ENCODE peak calls at places on chromosomes 7 and 10, in six cellular contexts. R, F, A, S, J and C are unnamed samples.

GRCh38 chr10:89549510-89549909 is 14.1 kb upstream of the SLC16A12 start:
- DNase-seq in F (no peak), R (no peak), J (no peak), S (no peak), A (no peak), C (no peak)

GRCh38 chr10:94315975-94316464 is 46.7 kb downstream of the NOC3L start:
- DNase-seq in S (peak; percentile 85), R (peak; percentile 76), F (no peak), A (no peak), J (no peak), C (no peak)

GRCh38 chr10:110822708-110823291 is 48.9 kb upstream of the PDCD4 start:
- DNase-seq in A (no peak), R (no peak), J (no peak), S (no peak), F (no peak), C (no peak)

GRCh38 chr10:91590904-91591791 is 41.7 kb downstream of the PPP1R3C start:
- DNase-seq in A (no peak), S (peak; percentile 78), F (peak; percentile 59), J (no peak), R (peak; percentile 93), C (no peak)

GRCh38 chr10:58746470-58747185 is 234.0 kb downstream of the BICC1 start:
- DNase-seq in F (no peak), A (no peak), R (no peak), S (no peak), J (no peak), C (no peak)

GRCh38 chr7:3089493-3089892 is 45.8 kb upstream of the CARD11 start:
- DNase-seq in F (no peak), J (no peak), R (peak; percentile 6), A (no peak), S (peak; percentile 15), C (no peak)

GRCh38 chr7:81692146-81692905 is 77.5 kb downstream of the HGF start:
- DNase-seq in R (peak; percentile 89), F (no peak), J (no peak), S (peak; percentile 38), A (no peak), C (no peak)

GRCh38 chr7:32070406-32071360 is at the start of gene PDE1C:
- DNase-seq in S (peak; percentile 27), F (peak; percentile 80), R (peak; percentile 19), J (no peak), A (no peak), C (no peak)

GRCh38 chr7:37424995-37425394 is 23.7 kb downstream of the ELMO1 start:
- DNase-seq in S (no peak), A (no peak), F (no peak), J (no peak), R (no peak), C (no peak)

DNA sequence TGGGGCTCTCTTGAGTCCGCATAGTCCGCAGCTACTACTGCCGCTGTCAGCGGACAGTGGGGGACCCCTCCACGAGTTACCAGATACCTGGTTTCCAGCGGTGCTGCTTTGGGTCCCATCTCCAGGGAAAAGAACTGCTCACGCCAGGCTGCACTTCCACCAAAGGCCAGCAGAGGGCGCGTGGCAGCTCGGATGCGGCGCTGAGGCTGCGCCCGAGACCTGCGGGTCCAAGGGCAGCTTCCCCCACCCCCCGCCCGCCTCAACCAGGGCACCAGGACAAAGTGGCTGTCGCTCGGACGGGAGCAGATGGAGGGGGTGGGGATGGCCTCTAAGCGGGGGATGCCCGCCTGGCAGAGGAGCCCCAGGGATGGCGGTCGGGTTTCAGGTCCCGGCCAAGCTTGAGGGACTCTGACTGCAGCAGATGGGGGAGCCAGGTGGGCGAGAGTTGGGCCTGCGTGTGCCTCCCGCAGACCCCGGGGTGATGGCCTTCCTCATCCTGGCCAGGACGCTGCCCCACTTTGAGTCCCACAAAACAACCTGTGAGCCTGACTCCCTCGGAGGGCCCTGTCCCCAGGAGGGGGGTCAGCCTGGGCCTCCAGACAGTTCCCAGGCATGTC is 23.8 kb upstream of the ZNF735 start:
- DNase-seq in S (no peak), J (no peak), R (no peak), F (no peak), A (peak; percentile 54), C (peak; percentile 44)
- H3K9me3 ChIP-seq in S (no peaks in the 10 kb centered on the region), J (peaks cover 28% of the 10 kb centered on the region), R (peaks cover 24% of the 10 kb centered on the region), F (peaks cover 23% of the 10 kb centered on the region), A (no peaks in the 10 kb centered on the region), C (no peaks in the 10 kb centered on the region)

DNA sequence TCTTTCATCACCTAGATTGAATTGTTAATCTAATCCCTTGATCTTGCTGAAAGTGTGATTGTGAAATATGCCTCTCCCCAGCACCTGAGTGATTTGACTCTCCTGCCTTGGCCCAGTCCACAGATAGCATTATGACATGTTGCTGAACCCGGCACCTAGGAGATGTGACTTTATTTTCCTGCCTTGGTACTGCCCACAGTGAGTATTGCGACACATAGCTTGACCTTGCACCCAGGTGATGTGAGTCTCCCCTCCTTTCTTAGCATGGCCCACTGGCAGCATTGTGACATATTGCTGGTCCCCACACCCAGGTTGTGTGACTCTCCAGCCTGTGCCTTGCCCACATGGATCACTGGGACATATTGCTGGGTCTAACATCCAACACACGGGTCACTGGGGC is 32.5 kb upstream of the ZNF107 start:
- DNase-seq in J (no peak), R (no peak), A (no peak), S (no peak), F (no peak), C (no peak)
- H3K9me3 ChIP-seq in J (peaks cover 5% of the 10 kb centered on the region), R (peaks cover 5% of the 10 kb centered on the region), A (no peaks in the 10 kb centered on the region), S (no peaks in the 10 kb centered on the region), F (no peaks in the 10 kb centered on the region), C (no peaks in the 10 kb centered on the region)

GRCh38 chr7:52956379-52956915 is 79.0 kb upstream of the POM121L12 start:
- DNase-seq in A (no peak), F (no peak), J (no peak), S (no peak), R (no peak), C (no peak)

GRCh38 chr7:52961084-52961483 is 74.3 kb upstream of the POM121L12 start:
- DNase-seq in R (no peak), S (no peak), F (no peak), J (no peak), A (no peak), C (no peak)

GRCh38 chr7:52958621-52959140 is 76.8 kb upstream of the POM121L12 start:
- DNase-seq in S (no peak), A (no peak), J (no peak), F (no peak), R (no peak), C (no peak)

GRCh38 chr7:52959878-52960660 is 75.4 kb upstream of the POM121L12 start:
- DNase-seq in F (no peak), S (no peak), R (no peak), J (no peak), A (no peak), C (no peak)

GRCh38 chr7:52959336-52959735 is 76.1 kb upstream of the POM121L12 start:
- DNase-seq in J (no peak), F (no peak), S (no peak), R (no peak), A (no peak), C (no peak)
- H3K9me3 ChIP-seq in J (no peaks in the 10 kb centered on the region), F (no peaks in the 10 kb centered on the region), S (no peaks in the 10 kb centered on the region), R (peaks cover 12% of the 10 kb centered on the region), A (no peaks in the 10 kb centered on the region), C (no peaks in the 10 kb centered on the region)

DNA sequence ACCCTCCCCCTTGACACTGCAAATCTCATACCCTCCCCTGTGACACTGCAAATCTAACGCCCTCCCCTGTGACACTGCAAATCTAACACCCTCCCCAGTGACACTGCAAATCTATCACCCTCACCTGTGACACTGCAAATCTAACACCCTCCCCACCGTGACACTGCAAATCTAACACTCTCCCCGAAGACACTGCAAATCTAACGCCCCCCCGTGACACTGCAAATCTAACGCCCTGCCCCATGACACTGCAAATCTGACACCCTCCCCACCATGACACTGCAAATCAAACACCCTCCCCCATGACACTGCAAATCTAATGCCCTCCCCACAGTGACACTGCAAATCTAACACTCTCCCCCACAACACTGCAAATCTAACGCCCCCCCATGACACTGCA is 603.7 kb downstream of the DNAJB6 start:
- DNase-seq in F (no peak), R (no peak), J (no peak), A (no peak), S (no peak), C (no peak)
- H3K9me3 ChIP-seq in F (no peaks in the 10 kb centered on the region), R (peaks cover 72% of the 10 kb centered on the region), J (peaks cover 7% of the 10 kb centered on the region), A (no peaks in the 10 kb centered on the region), S (no peaks in the 10 kb centered on the region), C (no peaks in the 10 kb centered on the region)

GRCh38 chr10:53395449-53395848 is 622.9 kb upstream of the MBL2 start:
- DNase-seq in A (no peak), F (no peak), S (no peak), J (no peak), R (no peak), C (no peak)
- H3K9me3 ChIP-seq in A (peaks cover 16% of the 10 kb centered on the region), F (peaks cover 29% of the 10 kb centered on the region), S (no peaks in the 10 kb centered on the region), J (peaks cover 2% of the 10 kb centered on the region), R (no peaks in the 10 kb centered on the region), C (no peaks in the 10 kb centered on the region)